ENCODE peak calls at places on chromosomes 2 and 18, in eight cellular contexts. C is tibial nerve, J is SK-N-SH, L is HepG2, O is transverse colon, B is stomach, X is A549, M is H1. I is an unnamed sample. For H3K4me1, the result is how much of the 10 kb centered on the place peaks cover.

GRCh38 chr2:33552758-33553461 is 46.2 kb downstream of the FAM98A start:
- DNase-seq in C (peak), J (no peak), L (peak), O (no peak), B (no peak), X (peak), M (no peak), I (no peak)

GRCh38 chr2:178946494-178946893 is 103.4 kb downstream of the CCDC141 start:
- DNase-seq in C (no peak), J (no peak), L (no peak), O (no peak), B (no peak), X (no peak), M (no peak), I (no peak)

GRCh38 chr2:70921839-70922590 is 13.7 kb upstream of the ATP6V1B1 start:
- DNase-seq in C (no peak), J (no peak), L (peak), O (no peak), B (peak), X (no peak), M (no peak), I (no peak)

GRCh38 chr2:111534816-111535803 is 348.9 kb downstream of the ANAPC1 start:
- DNase-seq in C (no peak), J (no peak), L (peak), O (peak), B (no peak), X (no peak), M (no peak), I (no peak)

GRCh38 chr18:70555046-70555445 is 266.2 kb downstream of the SOCS6 start:
- DNase-seq in C (no peak), J (no peak), L (no peak), O (no peak), B (no peak), X (no peak), M (no peak), I (no peak)

GRCh38 chr2:72198532-72199241 is 51.0 kb upstream of the CYP26B1 start:
- DNase-seq in C (no peak), J (no peak), L (peak), O (no peak), B (no peak), X (peak), M (no peak), I (no peak)

GRCh38 chr2:180572346-180572745 is 408.1 kb upstream of the UBE2E3 start:
- DNase-seq in C (no peak), J (no peak), L (no peak), O (no peak), B (no peak), X (no peak), M (no peak), I (no peak)

GRCh38 chr2:16119741-16120140 is 179.4 kb downstream of the MYCN start:
- DNase-seq in C (no peak), J (no peak), L (no peak), O (no peak), B (no peak), X (no peak), M (no peak), I (no peak)

DNA sequence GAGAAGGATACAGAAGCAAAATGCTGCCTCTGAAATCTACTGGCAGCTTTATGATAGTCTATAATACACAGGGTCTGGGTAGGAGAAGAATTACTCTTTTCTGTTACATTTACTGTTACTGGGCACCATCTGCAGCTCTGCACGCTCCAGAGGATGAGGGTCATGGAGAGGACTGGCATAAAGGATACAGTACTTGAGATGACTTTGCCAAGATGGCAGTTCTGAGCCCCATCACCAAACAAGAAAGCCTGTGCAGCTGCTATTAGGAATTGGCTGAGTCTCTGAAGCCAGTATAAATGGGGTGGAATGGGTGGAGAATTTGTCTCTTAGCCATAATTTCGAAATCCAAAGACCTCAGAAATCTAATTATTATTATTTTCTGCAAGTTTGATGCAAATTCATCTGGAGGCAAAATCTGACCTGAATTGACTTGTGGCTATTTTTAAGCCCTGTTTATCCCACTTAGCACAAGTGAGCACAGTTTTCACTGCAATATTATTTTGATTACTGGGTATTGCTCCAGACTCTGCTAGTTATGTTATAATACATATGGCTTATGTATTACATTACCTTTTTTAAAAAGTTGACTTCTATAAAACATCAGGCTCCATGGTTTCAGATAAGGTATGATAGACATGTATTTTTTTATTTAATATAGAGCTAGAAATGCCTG is 579.5 kb downstream of the MBD2 start:
- DNase-seq in C (no peak), J (no peak), L (no peak), O (no peak), B (no peak), X (no peak), M (no peak), I (no peak)
- H3K4me1 ChIP-seq in C (under half), J (under half), L (under half), O (under half), B (under half), X (under half), M (under half), I (under half)

GRCh38 chr2:45860136-45861106 is 208.9 kb downstream of the PRKCE start:
- DNase-seq in C (peak), J (peak), L (peak), O (peak), B (peak), X (no peak), M (no peak), I (peak)
- TF ChIP-seq CTCF in C (no peak), J (no peak), L (no peak), O (no peak), B (no peak), X (no peak), M (no peak), I (no peak)

GRCh38 chr2:30424231-30424630 is 22.8 kb upstream of the LCLAT1 start:
- DNase-seq in C (no peak), J (no peak), L (no peak), O (no peak), B (no peak), X (no peak), M (no peak), I (no peak)
- TF ChIP-seq EP300 in C (no peak), J (no peak), L (no peak), O (no peak), B (no peak), X (no peak), M (no peak), I (no peak)

DNA sequence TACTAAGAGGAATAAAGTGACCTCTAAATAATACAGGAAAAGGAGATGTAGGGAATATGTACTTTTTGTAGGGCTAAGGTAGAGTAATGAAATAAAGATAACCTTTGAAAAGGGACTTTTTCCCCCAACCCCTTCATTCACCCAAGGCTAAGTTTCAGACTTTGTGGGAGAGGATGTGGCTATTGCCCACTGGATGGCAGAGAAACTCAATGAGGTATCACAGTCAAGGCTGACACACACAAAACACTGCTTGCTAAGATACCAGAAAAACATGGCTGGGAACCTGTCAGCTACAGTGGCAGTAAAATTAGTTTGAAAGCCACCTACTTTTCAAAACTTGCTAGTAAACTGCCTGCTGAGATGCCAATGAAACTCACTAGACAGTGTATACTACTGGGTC is 158.8 kb upstream of the WDSUB1 start:
- DNase-seq in C (no peak), J (no peak), L (no peak), O (no peak), B (no peak), X (no peak), M (no peak), I (no peak)
- H3K4me1 ChIP-seq in C (under half), J (under half), L (under half), O (under half), B (under half), X (under half), M (under half), I (under half)

GRCh38 chr2:186459009-186459408 is 27.1 kb upstream of the ZC3H15 start:
- DNase-seq in C (no peak), J (no peak), L (peak), O (no peak), B (no peak), X (peak), M (no peak), I (no peak)
- TF ChIP-seq CTCF in C (no peak), J (peak), L (peak), O (peak), B (no peak), X (peak), M (no peak), I (no peak)

GRCh38 chr2:12694990-12695774 is 21.6 kb upstream of the TRIB2 start:
- DNase-seq in C (no peak), J (no peak), L (no peak), O (no peak), B (no peak), X (no peak), M (no peak), I (no peak)
- TF ChIP-seq EP300 in C (no peak), J (no peak), L (no peak), O (no peak), B (no peak), X (no peak), M (no peak), I (no peak)

GRCh38 chr2:68784849-68785248 is 50.2 kb downstream of the ARHGAP25 start:
- DNase-seq in C (no peak), J (no peak), L (no peak), O (no peak), B (no peak), X (no peak), M (no peak), I (no peak)

GRCh38 chr2:68779595-68779994 is 45.0 kb downstream of the ARHGAP25 start:
- DNase-seq in C (no peak), J (no peak), L (no peak), O (no peak), B (no peak), X (no peak), M (no peak), I (no peak)

GRCh38 chr2:68789603-68790002 is 55.0 kb downstream of the ARHGAP25 start:
- DNase-seq in C (no peak), J (no peak), L (no peak), O (no peak), B (no peak), X (no peak), M (no peak), I (no peak)

DNA sequence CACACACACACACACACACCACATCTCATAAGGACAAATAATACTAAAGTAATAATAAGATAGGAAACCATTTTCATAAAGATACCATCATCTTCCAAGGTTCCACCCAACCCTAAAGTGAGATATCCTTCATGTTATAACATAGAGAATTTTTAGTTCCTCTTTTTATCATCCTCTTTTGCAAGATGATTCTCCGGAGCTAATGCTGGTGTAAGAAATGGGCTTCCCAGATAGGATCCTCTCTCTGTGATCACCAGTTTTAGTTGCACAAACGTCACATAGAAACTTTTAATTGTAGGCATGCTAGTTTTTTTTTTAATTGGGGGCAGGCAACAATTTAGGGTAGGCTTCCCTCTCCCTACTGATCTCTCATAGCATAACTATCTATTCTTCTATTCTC is 49.6 kb downstream of the ARHGAP25 start:
- DNase-seq in C (no peak), J (no peak), L (no peak), O (no peak), B (no peak), X (no peak), M (no peak), I (no peak)
- H3K4me1 ChIP-seq in C (under half), J (under half), L (under half), O (under half), B (under half), X (under half), M (under half), I (under half)

DNA sequence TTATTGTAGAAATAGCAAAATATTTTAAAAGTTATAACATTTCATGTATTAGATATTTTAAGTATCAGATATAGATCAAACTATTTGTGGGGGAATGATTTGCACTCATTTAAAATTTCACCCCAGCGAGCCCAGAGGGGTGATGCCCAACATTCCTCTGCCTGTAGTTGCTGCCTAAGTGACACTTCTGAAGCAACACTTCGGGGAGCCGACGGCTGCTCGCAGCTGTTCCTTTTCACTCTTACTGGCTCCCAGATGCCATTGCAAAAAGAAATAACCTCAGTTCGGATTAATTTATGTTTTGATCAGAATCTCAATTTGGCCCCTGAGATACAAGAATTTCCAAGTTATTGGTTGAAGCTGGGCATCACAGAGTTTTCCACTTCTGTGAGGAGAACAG is 603.8 kb downstream of the PLCL1 start:
- DNase-seq in C (no peak), J (no peak), L (no peak), O (no peak), B (no peak), X (no peak), M (no peak), I (no peak)
- TF ChIP-seq CTCF in C (no peak), J (no peak), L (no peak), O (no peak), B (no peak), X (no peak), M (no peak), I (no peak)

GRCh38 chr2:216131175-216131926 is 22.2 kb downstream of the XRCC5 start:
- DNase-seq in C (no peak), J (no peak), L (no peak), O (no peak), B (no peak), X (no peak), M (no peak), I (no peak)
- TF ChIP-seq EP300 in C (no peak), J (no peak), L (no peak), O (no peak), B (no peak), X (no peak), M (no peak), I (no peak)

DNA sequence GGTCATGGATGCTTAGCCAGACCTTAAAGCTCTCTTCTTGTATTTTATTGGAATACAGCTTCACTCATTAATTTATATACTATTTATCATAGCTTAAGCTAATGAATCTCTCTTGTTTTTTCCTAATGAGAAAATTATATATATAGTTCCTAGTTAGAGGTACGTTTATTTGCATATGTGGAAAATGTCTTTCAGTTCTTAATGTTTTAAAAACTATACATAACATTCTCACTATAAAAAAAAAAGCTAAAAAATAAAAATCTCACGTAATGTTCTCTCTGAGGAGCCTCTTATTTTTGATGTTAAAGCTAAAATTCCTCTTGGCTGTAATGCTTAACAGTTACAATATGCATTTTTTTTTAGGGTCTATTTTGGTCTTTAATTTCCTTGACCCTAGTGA is 16.6 kb downstream of the UGP2 start:
- DNase-seq in C (no peak), J (no peak), L (no peak), O (no peak), B (no peak), X (no peak), M (no peak), I (no peak)
- H3K4me1 ChIP-seq in C (under half), J (under half), L (under half), O (under half), B (under half), X (under half), M (under half), I (under half)